ENCODE peak calls at places on chromosomes 7 and 10, in four cellular contexts. D is MM.1S, H is hepatocyte, A is GM23248. X is an unnamed sample.
A peak's percentile ranks its signal among the peaks of the same experiment; 100 is the strongest.

GRCh38 chr7:134941185-134941900 is 45.0 kb upstream of the AGBL3 start:
- DNase-seq in D (no peak), H (peak; percentile 71), A (peak; percentile 92), X (no peak)

GRCh38 chr10:114821293-114821914 is at the start of gene FHIP2A:
- DNase-seq in D (peak; percentile 83), H (peak; percentile 94), A (peak; percentile 93), X (peak; percentile 88)

GRCh38 chr7:73988197-73988596 is 39.8 kb upstream of the ELN start:
- DNase-seq in D (no peak), H (no peak), A (peak; percentile 33), X (no peak)

GRCh38 chr7:43843276-43843675 is 26.0 kb downstream of the MRPS24 start:
- DNase-seq in D (no peak), H (no peak), A (no peak), X (no peak)

GRCh38 chr7:132197772-132198171 is 378.5 kb downstream of the PLXNA4 start:
- DNase-seq in D (no peak), H (no peak), A (no peak), X (no peak)

GRCh38 chr7:100208911-100209408 is 10.8 kb upstream of the PVRIG start:
- DNase-seq in D (peak; percentile 90), H (no peak), A (no peak), X (no peak)

GRCh38 chr10:80664071-80664680 is 126.5 kb downstream of the SH2D4B start:
- DNase-seq in D (peak; percentile 49), H (peak; percentile 90), A (peak; percentile 69), X (peak; percentile 40)

GRCh38 chr10:116274141-116274861 is 1.3 kb upstream of the GFRA1 start:
- DNase-seq in D (peak; percentile 26), H (peak; percentile 31), A (peak; percentile 38), X (no peak)

GRCh38 chr10:76944678-76945077 is 692.9 kb downstream of the KCNMA1 start:
- DNase-seq in D (no peak), H (no peak), A (no peak), X (no peak)

GRCh38 chr10:8840356-8840755 is 785.9 kb downstream of the GATA3 start:
- DNase-seq in D (no peak), H (no peak), A (no peak), X (no peak)

GRCh38 chr7:26369519-26370385 is 78.1 kb downstream of the SNX10 start:
- DNase-seq in D (peak; percentile 52), H (peak; percentile 71), A (peak; percentile 63), X (peak; percentile 63)

GRCh38 chr7:112422842-112423496 is 27.3 kb upstream of the IFRD1 start:
- DNase-seq in D (no peak), H (peak; percentile 83), A (peak; percentile 96), X (peak; percentile 57)

GRCh38 chr10:67772894-67773511 is 65.0 kb downstream of the DNAJC12 start:
- DNase-seq in D (peak; percentile 60), H (no peak), A (peak; percentile 19), X (peak; percentile 86)

GRCh38 chr7:136869991-136870798 is 1.7 kb downstream of the CHRM2 start:
- DNase-seq in D (no peak), H (peak; percentile 8), A (peak; percentile 46), X (no peak)

GRCh38 chr7:136874393-136875032 is 6.1 kb downstream of the CHRM2 start:
- DNase-seq in D (peak; percentile 30), H (peak; percentile 11), A (peak; percentile 42), X (peak; percentile 16)

GRCh38 chr7:136869006-136869961 is 832 bp downstream of the CHRM2 start:
- DNase-seq in D (no peak), H (peak; percentile 9), A (peak; percentile 44), X (no peak)

GRCh38 chr7:136868496-136869005 is at the start of gene CHRM2:
- DNase-seq in D (no peak), H (no peak), A (peak; percentile 42), X (no peak)

GRCh38 chr7:136870799-136871487 is 2.5 kb downstream of the CHRM2 start:
- DNase-seq in D (no peak), H (peak; percentile 12), A (peak; percentile 28), X (no peak)
- TF ChIP-seq EZH2phosphoT487 in D (no peak), H (no peak), A (no peak), X (no peak)

GRCh38 chr7:962401-963081 is 8.1 kb upstream of the ADAP1 start:
- DNase-seq in D (no peak), H (no peak), A (no peak), X (no peak)
- H3K4me3 ChIP-seq in D (no peak overlapping the region), H (no peak overlapping the region), A (no peak overlapping the region), X (no peak overlapping the region)

GRCh38 chr7:102431617-102432298 is 1.6 kb upstream of the ORAI2 start:
- DNase-seq in D (peak; percentile 88), H (peak; percentile 41), A (no peak), X (peak; percentile 84)
- TF ChIP-seq EZH2phosphoT487 in D (no peak), H (no peak), A (no peak), X (no peak)

DNA sequence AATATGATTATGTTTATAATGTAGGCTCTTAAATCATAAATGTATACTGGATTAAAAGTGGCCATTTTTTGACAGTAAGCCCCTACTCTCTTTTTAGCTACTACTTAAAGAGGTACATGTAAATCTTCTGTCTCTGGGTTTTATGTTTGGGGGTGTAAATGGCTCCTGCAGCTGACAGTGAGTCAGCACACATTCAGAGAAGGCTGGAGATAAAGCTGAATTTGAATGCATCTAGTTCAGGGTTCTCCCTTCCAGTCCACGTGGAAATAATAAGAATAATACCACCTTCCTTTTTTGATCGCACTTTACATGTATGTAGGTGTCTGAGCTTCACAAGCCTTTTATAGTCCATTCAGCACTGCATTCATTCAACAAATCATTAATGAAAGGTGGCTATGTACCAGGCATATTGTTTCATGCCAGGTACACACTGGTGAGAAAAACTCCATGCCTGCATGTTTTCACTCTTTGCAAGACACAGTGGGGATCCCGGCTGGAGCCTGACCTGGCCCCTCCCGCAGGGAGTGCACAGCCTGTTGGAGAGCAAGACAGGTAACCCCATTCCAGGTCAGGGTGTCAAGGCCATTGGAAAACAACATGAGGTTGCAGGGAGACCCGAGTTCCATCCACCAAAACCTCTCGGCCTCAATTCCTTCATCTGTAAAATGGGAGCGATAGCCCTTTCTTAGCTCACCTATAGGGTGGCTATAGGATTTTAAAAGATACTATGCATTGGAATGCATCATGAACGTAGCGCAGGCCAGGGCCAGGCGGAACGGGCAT is 107.5 kb upstream of the ANLN start:
- DNase-seq in D (no peak), H (no peak), A (peak; percentile 55), X (no peak)
- H3K4me3 ChIP-seq in D (no peak overlapping the region), H (no peak overlapping the region), A (no peak overlapping the region), X (no peak overlapping the region)

DNA sequence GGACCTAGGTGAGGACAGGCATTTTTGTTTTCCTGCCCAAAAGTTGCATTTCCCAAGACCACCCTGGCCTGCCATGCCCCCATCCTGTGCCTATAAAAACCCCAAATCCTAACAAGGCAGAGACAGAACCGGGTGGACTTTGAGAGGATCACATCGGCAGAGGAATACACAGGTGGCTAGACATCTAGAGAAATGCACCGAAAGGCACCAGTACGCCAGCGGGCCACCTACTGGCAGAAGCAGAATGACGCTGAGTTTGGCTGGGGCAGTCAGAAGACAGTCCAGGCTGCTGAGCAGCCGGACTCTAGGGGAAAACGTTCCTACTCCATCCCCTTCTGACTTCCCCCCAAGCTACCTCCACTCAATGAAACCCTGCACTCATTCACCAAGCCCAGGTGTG is 2.8 kb downstream of the AKR1C4 start:
- DNase-seq in D (no peak), H (no peak), A (no peak), X (no peak)
- TF ChIP-seq EZH2phosphoT487 in D (no peak), H (no peak), A (no peak), X (no peak)

DNA sequence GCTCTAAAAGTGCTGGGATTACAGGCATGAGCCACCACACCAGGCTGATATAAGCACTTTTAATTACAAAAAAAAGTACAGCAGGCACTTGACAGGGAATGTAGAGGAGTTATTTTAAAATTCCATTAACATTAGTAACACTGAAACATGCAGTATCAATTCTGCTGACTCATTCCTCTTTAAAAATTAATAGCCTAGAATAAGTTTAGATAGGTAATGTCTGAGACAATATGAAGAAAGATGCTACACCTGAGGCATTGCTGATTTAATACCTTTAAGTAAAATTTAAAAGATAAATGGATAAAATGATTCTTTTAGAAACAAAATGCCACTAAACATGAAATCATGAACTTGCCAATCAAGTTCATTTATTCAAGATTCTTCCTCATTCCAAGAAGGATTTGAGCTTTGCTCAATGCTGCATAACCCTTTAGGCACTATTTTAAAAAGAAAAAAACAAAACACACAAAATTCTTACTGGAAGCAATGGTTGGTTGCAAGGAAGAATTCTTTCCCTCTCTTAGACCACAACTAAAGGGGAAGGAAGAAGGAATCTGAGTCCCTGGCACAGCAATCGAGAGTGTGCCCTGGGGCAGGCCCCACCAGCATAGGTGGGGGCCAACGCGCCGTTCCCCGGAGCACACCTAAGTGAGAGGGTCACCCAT is 26.6 kb downstream of the ESYT2 start:
- DNase-seq in D (no peak), H (no peak), A (peak; percentile 59), X (no peak)
- H3K4me3 ChIP-seq in D (no peak overlapping the region), H (no peak overlapping the region), A (peak overlapping the region; percentile 27), X (no peak overlapping the region)

GRCh38 chr10:16116404-16117304 is 256.3 kb upstream of the MINDY3 start:
- DNase-seq in D (peak; percentile 22), H (peak; percentile 54), A (peak; percentile 61), X (peak; percentile 20)
- TF ChIP-seq EZH2phosphoT487 in D (no peak), H (no peak), A (no peak), X (no peak)

GRCh38 chr7:1569440-1569832 is 396 bp downstream of the PSMG3 start:
- DNase-seq in D (no peak), H (no peak), A (no peak), X (no peak)
- H3K4me3 ChIP-seq in D (peak overlapping the region; percentile 80), H (peak overlapping the region; percentile 98), A (peak overlapping the region; percentile 84), X (peak overlapping the region; percentile 80)

GRCh38 chr7:29989257-29989995 is at the start of gene SCRN1:
- DNase-seq in D (peak; percentile 19), H (peak; percentile 84), A (peak; percentile 65), X (peak; percentile 81)
- TF ChIP-seq EZH2phosphoT487 in D (no peak), H (no peak), A (no peak), X (no peak)